ENCODE peak calls at places on chromosomes 4 and X, in four cellular contexts. H is brain microvascular endothelial cell, K is psoas muscle, R is upper lobe of right lung. P is an unnamed sample.

GRCh38 chrX:47194388-47194787 is 759 bp downstream of the UBA1 start:
- DNase-seq in H (no peak), R (no peak), K (no peak), P (no peak)

GRCh38 chrX:49272426-49272825 is 2.8 kb downstream of the PPP1R3F start:
- DNase-seq in H (no peak), R (no peak), K (no peak), P (no peak)

GRCh38 chrX:3320471-3321046 is 25.9 kb downstream of the MXRA5 start:
- DNase-seq in R (no peak), H (no peak), K (no peak), P (no peak)

GRCh38 chr4:187236491-187236890 is 512.8 kb upstream of the FAT1 start:
- DNase-seq in K (no peak), H (peak; percentile 61), R (no peak), P (no peak)

GRCh38 chr4:151473521-151474097 is 64.6 kb downstream of the FHIP1A start:
- DNase-seq in K (no peak), R (no peak), H (no peak), P (no peak)

GRCh38 chrX:3159995-3160715 is 118.9 kb downstream of the ARSF start:
- DNase-seq in H (no peak), K (no peak), R (no peak), P (no peak)

GRCh38 chr4:161931089-161931488 is 232.7 kb downstream of the FSTL5 start:
- DNase-seq in H (no peak), R (no peak), K (no peak), P (no peak)

GRCh38 chr4:153179100-153179499 is 25.1 kb upstream of the TRIM2 start:
- DNase-seq in K (no peak), H (no peak), R (no peak), P (no peak)

GRCh38 chrX:15718283-15718970 is 19.6 kb upstream of the CA5B start:
- DNase-seq in H (no peak), K (no peak), R (no peak), P (no peak)

GRCh38 chr4:187922274-187922673 is 73.3 kb upstream of the ZFP42 start:
- DNase-seq in K (no peak), H (no peak), R (no peak), P (no peak)

GRCh38 chr4:3786196-3786869 is 20.1 kb downstream of the ADRA2C start:
- DNase-seq in K (no peak), R (no peak), H (no peak), P (no peak)

GRCh38 chrX:34656842-34657780 is at the start of gene TMEM47:
- DNase-seq in H (peak; percentile 36), R (peak; percentile 83), K (peak; percentile 72), P (peak; percentile 74)

GRCh38 chr4:95510145-95510544 is 38.6 kb downstream of the UNC5C start:
- DNase-seq in H (peak; percentile 32), K (no peak), R (no peak), P (no peak)

GRCh38 chr4:1041147-1041935 is 29.9 kb downstream of the FGFRL1 start:
- DNase-seq in R (no peak), H (peak; percentile 24), K (no peak), P (no peak)

GRCh38 chrX:99371976-99372595 is 1038.0 kb downstream of the PCDH19 start:
- DNase-seq in K (no peak), R (no peak), H (no peak), P (no peak)

GRCh38 chr4:142404191-142404611 is 441.9 kb downstream of the INPP4B start:
- DNase-seq in R (no peak), H (peak; percentile 77), K (peak; percentile 33), P (no peak)

GRCh38 chr4:6316461-6317003 is 46.9 kb downstream of the WFS1 start:
- DNase-seq in R (no peak), K (no peak), H (no peak), P (no peak)

GRCh38 chr4:144645102-144645469 is 870 bp upstream of the HHIP start:
- DNase-seq in H (no peak), K (peak; percentile 16), R (peak; percentile 77), P (no peak)

GRCh38 chr4:178165251-178165650 is 723.0 kb upstream of the AGA start:
- DNase-seq in K (no peak), H (no peak), R (no peak), P (no peak)

GRCh38 chr4:55330241-55330640 is 15.8 kb upstream of the SRD5A3 start:
- DNase-seq in H (no peak), K (no peak), R (no peak), P (no peak)

GRCh38 chr4:7745486-7745885 is 194.2 kb downstream of the AFAP1 start:
- DNase-seq in H (no peak), R (no peak), K (no peak), P (no peak)

GRCh38 chr4:7746351-7747061 is 193.2 kb downstream of the AFAP1 start:
- DNase-seq in R (no peak), H (no peak), K (no peak), P (no peak)

GRCh38 chr4:7744131-7744804 is 195.4 kb downstream of the AFAP1 start:
- DNase-seq in H (no peak), R (no peak), K (no peak), P (no peak)

GRCh38 chr4:7747556-7747955 is 192.1 kb downstream of the AFAP1 start:
- DNase-seq in K (no peak), H (no peak), R (no peak), P (no peak)

DNA sequence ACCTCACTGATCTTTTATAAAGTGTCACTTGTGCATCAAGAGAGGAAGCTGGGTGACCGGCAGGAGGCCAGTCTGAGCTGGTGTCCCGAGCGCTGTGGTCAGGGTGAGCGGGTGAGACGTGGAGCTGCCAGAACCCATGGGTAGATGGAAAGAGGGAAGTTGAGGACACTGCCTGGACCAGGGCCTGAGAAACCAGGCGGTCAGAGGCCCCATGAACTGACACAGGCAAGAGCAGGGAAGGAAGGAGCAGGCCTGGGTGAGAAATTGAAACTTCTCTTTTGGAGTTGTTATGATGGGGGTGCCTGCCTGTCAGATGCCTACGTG is 192.6 kb downstream of the AFAP1 start:
- DNase-seq in K (no peak), R (peak; percentile 79), H (no peak), P (peak; percentile 38)
- TF ChIP-seq CTCF in K (no peak), R (no peak), H (no peak), P (no peak)

GRCh38 chr4:81195475-81195874 is 19.5 kb downstream of the PRKG2 start:
- DNase-seq in H (no peak), K (no peak), R (no peak), P (no peak)

GRCh38 chr4:81198609-81199008 is 16.4 kb downstream of the PRKG2 start:
- DNase-seq in R (no peak), K (no peak), H (no peak), P (no peak)

GRCh38 chr4:81196126-81196650 is 18.8 kb downstream of the PRKG2 start:
- DNase-seq in R (no peak), K (no peak), H (no peak), P (no peak)

GRCh38 chr4:81198151-81198550 is 16.9 kb downstream of the PRKG2 start:
- DNase-seq in R (no peak), H (no peak), K (no peak), P (no peak)

GRCh38 chr4:81199831-81200230 is 15.2 kb downstream of the PRKG2 start:
- DNase-seq in R (no peak), K (no peak), H (no peak), P (no peak)
- TF ChIP-seq CTCF in R (no peak), K (no peak), H (no peak), P (no peak)

GRCh38 chr4:148415500-148415899 is 26.7 kb downstream of the NR3C2 start:
- DNase-seq in H (no peak), R (no peak), K (no peak), P (no peak)
- TF ChIP-seq CTCF in H (peak; percentile 27), R (no peak), K (no peak), P (peak; percentile 34)

GRCh38 chr4:184732126-184732525 is 1.8 kb downstream of the CENPU start:
- DNase-seq in H (no peak), K (no peak), R (no peak), P (no peak)

GRCh38 chr4:184728858-184729257 is 5.0 kb downstream of the CENPU start:
- DNase-seq in R (no peak), H (peak; percentile 72), K (no peak), P (no peak)

GRCh38 chr4:184734758-184735157 is 862 bp upstream of the CENPU start:
- DNase-seq in K (no peak), R (no peak), H (no peak), P (no peak)

GRCh38 chr4:184731056-184731455 is 2.8 kb downstream of the CENPU start:
- DNase-seq in R (no peak), K (no peak), H (no peak), P (no peak)

GRCh38 chr4:184733654-184734524 is at the start of gene CENPU:
- DNase-seq in H (peak; percentile 97), R (peak; percentile 96), K (peak; percentile 96), P (peak; percentile 95)
- TF ChIP-seq CTCF in H (no peak), R (no peak), K (no peak), P (no peak)

GRCh38 chr4:28357985-28358384 is 1497.3 kb downstream of the STIM2 start:
- DNase-seq in K (no peak), R (no peak), H (no peak), P (no peak)
- TF ChIP-seq CTCF in K (no peak), R (no peak), H (peak; percentile 69), P (no peak)

GRCh38 chrX:8672176-8672575 is 59.8 kb downstream of the ANOS1 start:
- DNase-seq in R (no peak), K (no peak), H (no peak), P (no peak)
- TF ChIP-seq CTCF in R (no peak), K (no peak), H (peak; percentile 33), P (no peak)

GRCh38 chr4:27666943-27667342 is 806.3 kb downstream of the STIM2 start:
- DNase-seq in R (no peak), H (no peak), K (no peak), P (no peak)
- TF ChIP-seq CTCF in R (no peak), H (peak; percentile 31), K (no peak), P (peak; percentile 14)

GRCh38 chr4:148299337-148299736 is 142.9 kb downstream of the NR3C2 start:
- DNase-seq in K (no peak), H (no peak), R (no peak), P (no peak)

GRCh38 chr4:148305749-148306148 is 136.5 kb downstream of the NR3C2 start:
- DNase-seq in K (no peak), R (no peak), H (no peak), P (no peak)

GRCh38 chr4:148295642-148296041 is 146.6 kb downstream of the NR3C2 start:
- DNase-seq in K (no peak), H (no peak), R (no peak), P (no peak)

GRCh38 chr4:148302416-148302815 is 139.8 kb downstream of the NR3C2 start:
- DNase-seq in K (no peak), H (no peak), R (no peak), P (no peak)

GRCh38 chr4:148300877-148301276 is 141.3 kb downstream of the NR3C2 start:
- DNase-seq in K (no peak), R (no peak), H (no peak), P (no peak)
- TF ChIP-seq CTCF in K (no peak), R (no peak), H (no peak), P (no peak)

GRCh38 chrX:151801980-151802379 is 67.4 kb downstream of the CNGA2 start:
- DNase-seq in K (no peak), R (no peak), H (no peak), P (no peak)
- TF ChIP-seq CTCF in K (no peak), R (no peak), H (peak; percentile 41), P (no peak)